ENCODE peak calls at places on chromosomes 13 and 19, in seven cellular contexts. E is prostate gland, U is H1, Z is breast epithelium, W is HCT116, Y is spleen, K is GM12878. A is an unnamed sample.

GRCh38 chr13:69243366-69243765 is 864.3 kb upstream of the ATXN8OS start:
- DNase-seq in E (no peak), U (no peak), Z (no peak), W (no peak), Y (no peak), K (no peak), A (no peak)

GRCh38 chr19:55257461-55258411 is 1.1 kb downstream of the PPP6R1 start:
- DNase-seq in E (no peak), U (no peak), Z (no peak), W (no peak), Y (peak; percentile 83), K (no peak), A (no peak)

GRCh38 chr19:38812004-38812840 is 523 bp downstream of the LGALS4 start:
- DNase-seq in E (no peak), U (no peak), Z (no peak), W (no peak), Y (no peak), K (no peak), A (no peak)

GRCh38 chr13:33694546-33694945 is 123.4 kb upstream of the RFC3 start:
- DNase-seq in E (no peak), U (no peak), Z (no peak), W (no peak), Y (no peak), K (no peak), A (no peak)

GRCh38 chr19:39805120-39805519 is 26.5 kb downstream of the LEUTX start:
- DNase-seq in E (no peak), U (no peak), Z (no peak), W (no peak), Y (no peak), K (no peak), A (no peak)

GRCh38 chr13:114339779-114340534 is 25.7 kb downstream of the CHAMP1 start:
- DNase-seq in E (peak; percentile 32), U (no peak), Z (no peak), W (peak; percentile 51), Y (no peak), K (no peak), A (no peak)

GRCh38 chr13:27006519-27007161 is 165.0 kb downstream of the USP12 start:
- DNase-seq in E (no peak), U (no peak), Z (no peak), W (peak; percentile 12), Y (peak; percentile 75), K (no peak), A (peak; percentile 52)

GRCh38 chr13:114259374-114259773 is 22.0 kb upstream of the UPF3A start:
- DNase-seq in E (no peak), U (no peak), Z (no peak), W (no peak), Y (no peak), K (no peak), A (no peak)

GRCh38 chr19:32599736-32600157 is 18.8 kb downstream of the PDCD5 start:
- DNase-seq in E (peak; percentile 14), U (no peak), Z (no peak), W (peak; percentile 55), Y (no peak), K (no peak), A (no peak)

GRCh38 chr19:29837448-29837961 is 25.7 kb downstream of the CCNE1 start:
- DNase-seq in E (no peak), U (no peak), Z (no peak), W (no peak), Y (no peak), K (peak; percentile 84), A (no peak)

GRCh38 chr13:40667622-40667978 is 1.2 kb upstream of the FOXO1 start:
- DNase-seq in E (no peak), U (no peak), Z (no peak), W (no peak), Y (no peak), K (no peak), A (no peak)

GRCh38 chr13:54627973-54628372 is 1599.4 kb downstream of the OLFM4 start:
- DNase-seq in E (no peak), U (no peak), Z (no peak), W (no peak), Y (no peak), K (no peak), A (no peak)

GRCh38 chr19:35549174-35549788 is 3.9 kb downstream of the TMEM147 start:
- DNase-seq in E (peak; percentile 66), U (no peak), Z (no peak), W (peak; percentile 34), Y (no peak), K (no peak), A (no peak)

GRCh38 chr13:56352356-56352755 is 788.4 kb upstream of the PRR20A start:
- DNase-seq in E (no peak), U (no peak), Z (no peak), W (no peak), Y (no peak), K (no peak), A (no peak)

GRCh38 chr19:34298891-34299510 is 44.6 kb downstream of the GARRE1 start:
- DNase-seq in E (peak; percentile 49), U (no peak), Z (no peak), W (no peak), Y (no peak), K (no peak), A (no peak)

GRCh38 chr13:27915301-27916207 is 4.2 kb upstream of the PDX1 start:
- DNase-seq in E (no peak), U (no peak), Z (no peak), W (no peak), Y (no peak), K (no peak), A (no peak)

GRCh38 chr13:45417790-45418534 is at the start of gene SLC25A30:
- DNase-seq in E (peak; percentile 97), U (peak; percentile 76), Z (peak; percentile 90), W (peak; percentile 91), Y (peak; percentile 98), K (peak; percentile 51), A (peak; percentile 94)

GRCh38 chr13:29754486-29754806 is 96.0 kb downstream of the UBL3 start:
- DNase-seq in E (no peak), U (no peak), Z (no peak), W (peak; percentile 22), Y (no peak), K (no peak), A (no peak)

GRCh38 chr19:42267644-42268141 is 1.4 kb upstream of the CIC start:
- DNase-seq in E (no peak), U (no peak), Z (no peak), W (no peak), Y (peak; percentile 78), K (no peak), A (no peak)

GRCh38 chr19:50972795-50973376 is 3.5 kb upstream of the KLK6 start:
- DNase-seq in E (no peak), U (no peak), Z (no peak), W (peak; percentile 67), Y (no peak), K (no peak), A (no peak)

GRCh38 chr19:50974702-50975555 is 5.5 kb upstream of the KLK6 start:
- DNase-seq in E (no peak), U (no peak), Z (no peak), W (no peak), Y (no peak), K (no peak), A (no peak)

GRCh38 chr19:50977626-50978025 is 6.1 kb downstream of the KLK7 start:
- DNase-seq in E (no peak), U (no peak), Z (no peak), W (peak; percentile 45), Y (no peak), K (no peak), A (no peak)

GRCh38 chr19:50978772-50979390 is 4.8 kb downstream of the KLK7 start:
- DNase-seq in E (no peak), U (no peak), Z (no peak), W (no peak), Y (no peak), K (no peak), A (no peak)

DNA sequence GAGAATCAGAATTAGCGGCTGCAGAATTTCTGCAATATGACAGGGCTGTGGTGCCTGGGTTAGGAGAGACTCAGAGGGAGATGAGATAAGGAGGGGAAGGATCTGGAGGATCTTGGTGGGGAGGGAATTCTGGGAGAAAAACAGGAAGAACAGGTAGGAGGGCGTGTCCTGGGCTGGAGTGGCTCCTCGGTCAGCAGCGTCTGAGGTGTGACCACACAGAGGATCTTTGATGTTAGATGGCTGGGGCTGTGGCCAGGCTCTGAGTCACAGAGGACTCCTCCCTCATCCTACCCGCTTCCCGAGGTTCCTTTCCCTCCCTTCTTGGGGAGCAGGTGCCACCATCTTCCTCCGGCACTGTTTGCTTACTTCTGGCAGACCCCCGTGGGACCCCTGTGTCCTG is 6.4 kb upstream of the KLK6 start:
- DNase-seq in E (peak; percentile 32), U (no peak), Z (no peak), W (peak; percentile 94), Y (no peak), K (no peak), A (no peak)
- H3K27ac ChIP-seq in E (no peak overlapping the region), U (no peak overlapping the region), Z (peak overlapping the region; percentile 82), W (peak overlapping the region; percentile 53), Y (no peak overlapping the region), K (no peak overlapping the region), A (no peak overlapping the region)

GRCh38 chr19:46132508-46133100 is 8.1 kb upstream of the IGFL3 start:
- DNase-seq in E (no peak), U (no peak), Z (no peak), W (no peak), Y (no peak), K (no peak), A (no peak)
- H3K4me3 ChIP-seq in E (no peak overlapping the region), U (peak overlapping the region; percentile 39), Z (no peak overlapping the region), W (no peak overlapping the region), Y (no peak overlapping the region), K (no peak overlapping the region), A (no peak overlapping the region)

DNA sequence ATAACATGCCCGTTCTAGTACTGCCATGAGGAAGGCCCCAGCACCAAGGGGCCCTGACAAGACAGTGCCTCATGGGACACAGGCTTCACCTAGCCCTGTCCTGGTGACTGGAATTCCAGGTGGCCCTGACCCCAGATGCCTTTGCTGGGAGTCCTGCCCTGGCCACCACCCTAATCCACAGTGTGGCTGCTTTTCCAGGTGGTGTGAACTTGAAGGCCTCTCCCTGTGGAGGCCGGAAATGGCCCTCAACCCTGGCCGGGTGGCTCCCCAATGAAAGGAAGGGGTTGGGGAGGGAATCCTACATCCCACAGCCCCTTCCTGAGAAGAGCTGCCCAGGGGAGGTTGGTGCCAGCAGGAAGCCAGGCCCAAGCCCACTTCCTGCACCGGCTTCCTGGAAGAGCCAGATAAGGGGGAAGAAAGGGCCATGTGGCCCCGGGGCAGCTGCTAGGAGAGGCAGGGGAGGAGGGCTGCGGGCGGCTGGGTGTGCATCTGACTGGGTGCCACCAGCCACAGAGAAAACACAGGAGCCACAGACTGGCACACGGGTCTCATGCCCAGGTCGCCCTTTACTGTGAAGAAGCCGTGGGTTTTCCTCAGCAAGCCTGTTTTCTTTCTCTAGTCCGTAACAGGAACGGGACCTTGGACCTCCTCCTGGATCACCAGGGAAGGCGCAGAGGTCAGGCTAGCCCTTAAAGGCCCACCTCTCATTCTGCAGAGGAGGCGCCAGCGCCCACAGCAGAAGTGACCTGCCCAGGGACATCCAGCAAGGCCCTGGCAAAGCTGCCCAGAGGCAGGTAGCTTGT is 4.7 kb downstream of the LSM4 start:
- DNase-seq in E (no peak), U (no peak), Z (no peak), W (no peak), Y (no peak), K (no peak), A (no peak)
- TF ChIP-seq POLR2AphosphoS5 in E (no peak), U (no peak), Z (no peak), W (no peak), Y (peak; percentile 88), K (no peak), A (no peak)

DNA sequence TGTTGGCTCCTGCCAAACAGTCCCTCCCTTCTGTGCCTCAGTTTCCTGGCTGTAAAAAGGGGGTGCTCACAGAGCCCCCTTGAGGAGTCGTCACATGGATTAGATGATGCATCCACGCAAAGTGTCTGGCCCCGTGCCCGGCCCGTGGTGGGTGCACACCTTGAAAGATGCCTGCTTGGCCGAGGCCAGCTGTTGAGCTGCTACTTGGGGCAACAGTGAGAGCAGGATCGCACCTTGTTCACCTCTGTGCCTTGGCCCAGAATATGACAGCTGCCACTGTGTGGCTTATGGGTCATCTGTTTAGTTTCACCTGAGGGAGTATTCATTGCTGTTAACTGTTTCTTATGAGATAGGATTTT is 17.7 kb downstream of the CRTC1 start:
- DNase-seq in E (no peak), U (no peak), Z (no peak), W (no peak), Y (no peak), K (no peak), A (no peak)
- H3K27ac ChIP-seq in E (peak overlapping the region; percentile 69), U (no peak overlapping the region), Z (peak overlapping the region; percentile 54), W (no peak overlapping the region), Y (peak overlapping the region; percentile 68), K (no peak overlapping the region), A (peak overlapping the region; percentile 68)